ENCODE peak calls at places on chromosomes 2 and 18, in eight cellular contexts. F is pancreas, K is NB4, E is cardiac muscle cell, Z is heart left ventricle, A is fibroblast of mammary gland, H is bronchial epithelial cell, Q is right lobe of liver. R is an unnamed sample.

GRCh38 chr2:10140841-10141610 is 18.5 kb downstream of the RRM2 start:
- DNase-seq in Z (no peak), A (no peak), E (no peak), Q (peak; percentile 42), K (no peak), F (no peak), H (no peak), R (no peak)

GRCh38 chr2:222320441-222321395 is 21.9 kb upstream of the PAX3 start:
- DNase-seq in Q (no peak), E (peak; percentile 43), F (no peak), A (no peak), K (peak; percentile 71), Z (peak; percentile 49), H (no peak), R (no peak)

GRCh38 chr18:39825485-39825884 is 2129.5 kb upstream of the PIK3C3 start:
- DNase-seq in H (peak; percentile 52), K (no peak), E (no peak), A (no peak), F (no peak), Z (no peak), Q (no peak), R (peak; percentile 68)

GRCh38 chr18:63545094-63545493 is 2.9 kb downstream of the SERPINB12 start:
- DNase-seq in A (no peak), K (no peak), H (no peak), Z (no peak), E (no peak), F (no peak), Q (no peak), R (no peak)

GRCh38 chr2:44716131-44716530 is 225.4 kb upstream of the SIX3 start:
- DNase-seq in Z (no peak), K (no peak), F (no peak), Q (no peak), A (peak; percentile 14), H (no peak), E (no peak), R (no peak)

GRCh38 chr2:210502997-210503621 is 26.6 kb upstream of the LANCL1 start:
- DNase-seq in Q (peak; percentile 56), H (peak; percentile 50), F (peak; percentile 44), Z (no peak), A (peak; percentile 56), E (peak; percentile 67), K (peak; percentile 54), R (peak; percentile 46)

GRCh38 chr2:218954541-218955300 is 4.7 kb upstream of the CDK5R2 start:
- DNase-seq in Q (no peak), E (no peak), F (no peak), A (no peak), H (no peak), K (no peak), Z (no peak), R (no peak)

GRCh38 chr2:234676859-234677450 is 180.1 kb upstream of the ARL4C start:
- DNase-seq in Z (no peak), H (no peak), A (no peak), Q (no peak), F (no peak), E (no peak), K (no peak), R (no peak)

GRCh38 chr2:231339318-231339717 is 56.2 kb upstream of the B3GNT7 start:
- DNase-seq in Z (no peak), A (no peak), F (no peak), H (no peak), Q (no peak), E (no peak), K (peak; percentile 54), R (no peak)

GRCh38 chr2:60533114-60534033 is 20.1 kb downstream of the BCL11A start:
- DNase-seq in E (peak; percentile 22), A (peak; percentile 6), H (peak; percentile 90), Q (no peak), F (no peak), Z (no peak), K (no peak), R (peak; percentile 81)

GRCh38 chr2:60531638-60532216 is 21.7 kb downstream of the BCL11A start:
- DNase-seq in A (no peak), Z (no peak), K (no peak), Q (no peak), E (no peak), H (no peak), F (no peak), R (no peak)

GRCh38 chr2:60534034-60534393 is 19.4 kb downstream of the BCL11A start:
- DNase-seq in E (no peak), Q (no peak), F (no peak), H (no peak), Z (no peak), A (no peak), K (no peak), R (no peak)

GRCh38 chr2:60530660-60531276 is 22.7 kb downstream of the BCL11A start:
- DNase-seq in A (no peak), F (peak; percentile 92), H (no peak), Z (peak; percentile 80), E (peak; percentile 62), K (peak; percentile 83), Q (peak; percentile 88), R (peak; percentile 61)

DNA sequence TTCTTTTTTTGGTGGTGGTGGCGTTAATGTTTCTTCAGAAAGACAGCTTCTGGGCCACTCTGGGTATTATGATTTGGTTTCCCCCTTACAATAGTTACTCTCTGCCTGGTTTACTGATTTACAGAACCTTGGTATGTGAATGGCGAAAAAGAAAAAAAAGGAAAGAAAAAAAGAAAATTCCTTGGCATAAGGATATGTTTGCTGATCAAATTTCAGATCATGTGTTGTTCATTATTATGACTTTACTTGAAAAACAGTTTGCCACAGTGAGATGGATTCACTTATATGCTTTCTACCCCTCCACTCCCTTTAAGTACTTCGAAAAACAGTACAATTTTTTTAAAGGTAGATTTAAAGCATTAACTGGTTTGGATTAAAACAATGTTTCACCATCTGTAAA is 21.0 kb downstream of the BCL11A start:
- DNase-seq in A (no peak), K (no peak), E (no peak), F (no peak), H (no peak), Q (no peak), Z (no peak), R (no peak)
- H3K4me3 ChIP-seq in A (no peak overlapping the region), K (no peak overlapping the region), E (no peak overlapping the region), F (no peak overlapping the region), H (no peak overlapping the region), Q (no peak overlapping the region), Z (no peak overlapping the region), R (no peak overlapping the region)

GRCh38 chr18:58541137-58541788 is 87.6 kb downstream of the ALPK2 start:
- DNase-seq in Q (no peak), F (no peak), E (peak; percentile 15), Z (no peak), K (peak; percentile 34), A (peak; percentile 53), H (peak; percentile 43), R (peak; percentile 61)
- TF ChIP-seq CTCF in Q (no peak), F (no peak), E (peak; percentile 15), Z (no peak), K (peak; percentile 16), A (no peak), H (peak; percentile 22), R (no peak)

GRCh38 chr2:29766191-29766590 is 155.2 kb downstream of the ALK start:
- DNase-seq in Q (no peak), Z (no peak), E (no peak), H (peak; percentile 66), F (no peak), A (peak; percentile 78), K (no peak), R (peak; percentile 80)
- H3K4me3 ChIP-seq in Q (no peak overlapping the region), Z (no peak overlapping the region), E (no peak overlapping the region), H (no peak overlapping the region), F (no peak overlapping the region), A (no peak overlapping the region), K (no peak overlapping the region), R (no peak overlapping the region)

GRCh38 chr18:54218299-54218698 is 6.2 kb downstream of the MBD2 start:
- DNase-seq in K (peak; percentile 24), Q (no peak), H (no peak), A (no peak), F (no peak), E (no peak), Z (no peak), R (no peak)

GRCh38 chr18:54224379-54225014 is at the start of gene MBD2:
- DNase-seq in H (peak; percentile 82), K (peak; percentile 95), E (peak; percentile 97), F (peak; percentile 94), Z (peak; percentile 96), A (peak; percentile 92), Q (peak; percentile 96), R (peak; percentile 96)

GRCh38 chr18:54223568-54224241 is 764 bp downstream of the MBD2 start:
- DNase-seq in E (peak; percentile 94), H (peak; percentile 96), A (peak; percentile 97), K (peak; percentile 63), Q (peak; percentile 62), Z (peak; percentile 61), F (peak; percentile 74), R (peak; percentile 97)

GRCh38 chr18:54220406-54220805 is 4.1 kb downstream of the MBD2 start:
- DNase-seq in H (no peak), F (no peak), A (no peak), Q (no peak), E (no peak), Z (no peak), K (no peak), R (no peak)

DNA sequence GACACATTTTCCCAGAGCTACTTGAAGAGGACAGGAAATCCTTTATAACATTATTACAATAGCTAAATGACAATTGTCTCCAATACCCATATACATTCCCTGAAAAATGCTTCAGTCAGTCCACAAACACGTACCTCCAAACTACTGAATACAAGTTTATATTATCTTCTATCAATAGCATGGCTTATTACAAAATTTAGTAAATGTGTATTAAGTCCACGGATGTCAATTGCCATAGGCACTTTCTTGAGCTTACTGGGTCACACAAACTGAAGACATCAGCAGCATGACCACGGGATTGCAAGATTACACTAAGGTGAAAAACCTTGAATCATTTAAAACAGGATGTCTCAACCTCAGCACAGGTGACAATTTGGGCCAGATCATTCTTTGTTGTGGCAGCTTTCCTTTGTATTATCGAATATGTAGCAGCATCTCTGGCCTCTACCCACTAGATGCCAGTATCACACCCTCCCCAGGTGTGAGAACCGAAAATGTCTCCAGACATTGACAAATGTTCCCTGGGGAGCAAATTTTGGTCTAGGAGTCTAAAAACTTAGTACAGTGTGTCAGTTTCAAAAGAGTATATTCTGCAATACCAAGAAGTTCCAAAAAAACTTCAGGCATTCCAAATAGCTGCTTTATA is 1.4 kb downstream of the MBD2 start:
- DNase-seq in K (peak; percentile 26), Z (no peak), H (no peak), A (no peak), Q (no peak), F (peak; percentile 25), E (no peak), R (peak; percentile 70)
- TF ChIP-seq CTCF in K (no peak), Z (no peak), H (peak; percentile 46), A (no peak), Q (peak; percentile 31), F (peak; percentile 8), E (peak; percentile 21), R (peak; percentile 69)

GRCh38 chr2:238240761-238241711 is 1.2 kb upstream of the HES6 start:
- DNase-seq in K (peak; percentile 76), Q (no peak), F (peak; percentile 85), A (peak; percentile 12), E (peak; percentile 30), H (no peak), Z (peak; percentile 78), R (peak; percentile 39)
- H3K4me3 ChIP-seq in K (no peak overlapping the region), Q (no peak overlapping the region), F (no peak overlapping the region), A (no peak overlapping the region), E (peak overlapping the region; percentile 28), H (no peak overlapping the region), Z (peak overlapping the region; percentile 47), R (no peak overlapping the region)